ENCODE peak calls at places on chromosomes 5 and 9, in ten cellular contexts. M, C, I, N, E, V, G, Q, A and Y are unnamed samples.

GRCh38 chr5:170070556-170071412 is 34.9 kb upstream of the FOXI1 start:
- DNase-seq in M (no peak), N (peak), E (no peak), V (peak), A (no peak), I (no peak), C (no peak), Q (peak), G (peak), Y (peak)

GRCh38 chr5:104952876-104953275 is 1390.3 kb upstream of the NUDT12 start:
- DNase-seq in A (no peak), C (no peak), M (no peak), N (no peak), E (no peak), I (no peak), Q (no peak), V (no peak), G (no peak), Y (no peak)

GRCh38 chr5:141484499-141485304 is at the start of gene PCDHGC4:
- DNase-seq in V (no peak), N (no peak), E (no peak), Q (no peak), A (no peak), G (no peak), C (no peak), M (no peak), I (no peak), Y (no peak)

GRCh38 chr9:6414291-6414690 is 1.3 kb downstream of the UHRF2 start:
- DNase-seq in I (no peak), Q (peak), V (no peak), A (no peak), N (peak), C (no peak), E (no peak), M (no peak), G (peak), Y (no peak)

GRCh38 chr5:53031695-53032096 is 42.5 kb downstream of the ITGA2 start:
- DNase-seq in V (no peak), I (no peak), G (peak), A (no peak), N (peak), M (no peak), C (no peak), Q (no peak), E (peak), Y (no peak)

GRCh38 chr9:114616684-114617520 is 5.8 kb downstream of the TMEM268 start:
- DNase-seq in V (peak), G (no peak), M (no peak), Q (peak), C (peak), A (peak), I (peak), N (peak), E (peak), Y (peak)

GRCh38 chr5:141692919-141693848 is 11.2 kb upstream of the ARAP3 start:
- DNase-seq in N (peak), E (no peak), V (no peak), M (no peak), I (no peak), A (no peak), Q (no peak), G (peak), C (no peak), Y (no peak)

GRCh38 chr9:37611961-37612360 is 19.6 kb upstream of the TOMM5 start:
- DNase-seq in E (no peak), V (no peak), I (no peak), N (no peak), G (no peak), Q (no peak), A (no peak), C (no peak), M (no peak), Y (no peak)

GRCh38 chr9:91760906-91761305 is 189.1 kb downstream of the ROR2 start:
- DNase-seq in Q (no peak), A (no peak), N (no peak), E (no peak), V (no peak), C (no peak), M (no peak), G (no peak), I (no peak), Y (no peak)

GRCh38 chr9:92175441-92175840 is 60.2 kb upstream of the SPTLC1 start:
- DNase-seq in N (no peak), M (no peak), I (no peak), A (no peak), Q (no peak), G (no peak), V (no peak), C (no peak), E (no peak), Y (no peak)

GRCh38 chr5:132787076-132787475 is 10.0 kb upstream of the SEPTIN8 start:
- DNase-seq in A (no peak), M (no peak), C (no peak), Q (no peak), E (no peak), G (peak), V (no peak), I (no peak), N (no peak), Y (no peak)

GRCh38 chr5:154159343-154159742 is 31.2 kb upstream of the GALNT10 start:
- DNase-seq in Q (no peak), E (no peak), I (no peak), G (peak), V (no peak), C (no peak), N (no peak), A (no peak), M (no peak), Y (no peak)

GRCh38 chr5:54249210-54250028 is 61.0 kb downstream of the ARL15 start:
- DNase-seq in N (peak), C (no peak), A (no peak), E (peak), I (peak), M (no peak), G (peak), Q (peak), V (no peak), Y (peak)

GRCh38 chr9:2234371-2234893 is 219.3 kb downstream of the SMARCA2 start:
- DNase-seq in M (peak), G (peak), E (no peak), A (no peak), I (no peak), C (peak), Q (peak), N (peak), V (no peak), Y (peak)

GRCh38 chr9:31253800-31254762 is 1130.4 kb upstream of the ACO1 start:
- DNase-seq in M (no peak), E (no peak), N (no peak), Q (no peak), V (no peak), A (peak), I (no peak), C (no peak), G (no peak), Y (no peak)

GRCh38 chr9:134375430-134376385 is 49.5 kb downstream of the RXRA start:
- DNase-seq in A (no peak), Q (peak), G (no peak), I (no peak), N (peak), M (peak), E (peak), V (peak), C (peak), Y (peak)

GRCh38 chr9:5767968-5768932 is 64.7 kb downstream of the ERMP1 start:
- DNase-seq in N (no peak), G (no peak), A (no peak), C (no peak), I (no peak), M (no peak), V (no peak), E (no peak), Q (no peak), Y (no peak)

GRCh38 chr9:69168709-69169217 is 5.3 kb upstream of the TJP2 start:
- DNase-seq in Q (peak), A (peak), N (peak), G (peak), M (no peak), C (peak), I (no peak), V (peak), E (peak), Y (no peak)

GRCh38 chr9:5438301-5439162 is 807 bp upstream of the PLGRKT start:
- DNase-seq in C (no peak), A (peak), G (peak), Q (peak), V (no peak), N (no peak), E (no peak), I (no peak), M (no peak), Y (no peak)

GRCh38 chr5:146565764-146566163 is 49.8 kb upstream of the GPR151 start:
- DNase-seq in A (no peak), I (peak), M (peak), Q (peak), N (peak), E (no peak), G (peak), V (peak), C (no peak), Y (peak)

GRCh38 chr9:133421615-133422542 is at the start of gene ADAMTS13:
- DNase-seq in I (no peak), C (no peak), G (peak), V (no peak), A (no peak), Q (no peak), E (no peak), N (no peak), M (no peak), Y (no peak)

GRCh38 chr5:180787025-180787424 is 15.6 kb downstream of the MGAT1 start:
- DNase-seq in A (peak), I (no peak), M (no peak), C (no peak), N (no peak), E (no peak), G (peak), Q (no peak), V (no peak), Y (no peak)

GRCh38 chr5:68242743-68243142 is 27.2 kb downstream of the PIK3R1 start:
- DNase-seq in N (peak), G (peak), E (no peak), M (no peak), Q (no peak), C (no peak), V (no peak), I (no peak), A (no peak), Y (no peak)

GRCh38 chr5:80083115-80083890 is 48.2 kb downstream of the THBS4 start:
- DNase-seq in V (no peak), N (peak), I (no peak), E (no peak), A (no peak), G (peak), Q (peak), C (peak), M (peak), Y (no peak)

GRCh38 chr9:110021891-110022290 is 186.1 kb downstream of the C9orf152 start:
- DNase-seq in A (no peak), M (no peak), E (no peak), C (no peak), Q (no peak), N (peak), I (no peak), V (no peak), G (no peak), Y (no peak)

GRCh38 chr5:64742411-64742810 is 26.1 kb downstream of the SREK1IP1 start:
- DNase-seq in V (no peak), E (no peak), N (no peak), Q (no peak), G (no peak), M (no peak), A (no peak), I (no peak), C (no peak), Y (no peak)

GRCh38 chr9:130263601-130264413 is 1.8 kb upstream of the HMCN2 start:
- DNase-seq in E (no peak), V (peak), Q (no peak), N (peak), I (no peak), C (no peak), G (no peak), M (no peak), A (peak), Y (no peak)

GRCh38 chr9:96487949-96488348 is 38.0 kb downstream of the HABP4 start:
- DNase-seq in I (no peak), A (no peak), M (peak), C (no peak), V (peak), N (no peak), E (no peak), G (no peak), Q (peak), Y (no peak)

GRCh38 chr9:86126998-86127972 is 27.9 kb upstream of the GOLM1 start:
- DNase-seq in C (peak), N (peak), A (no peak), G (peak), M (no peak), I (peak), V (peak), Q (peak), E (peak), Y (peak)

GRCh38 chr9:93183663-93184438 is at the start of gene WNK2:
- DNase-seq in I (peak), G (no peak), Q (peak), M (peak), C (no peak), V (no peak), N (no peak), E (peak), A (no peak), Y (peak)

GRCh38 chr9:93186151-93186715 is 2.3 kb downstream of the WNK2 start:
- DNase-seq in C (no peak), I (no peak), Q (no peak), A (no peak), G (no peak), N (no peak), E (peak), V (no peak), M (no peak), Y (no peak)

GRCh38 chr9:93184439-93185221 is 691 bp downstream of the WNK2 start:
- DNase-seq in E (no peak), C (no peak), Q (peak), A (no peak), I (no peak), V (no peak), M (no peak), N (no peak), G (no peak), Y (no peak)

GRCh38 chr9:93187047-93187446 is 3.1 kb downstream of the WNK2 start:
- DNase-seq in V (no peak), M (no peak), C (no peak), I (peak), Q (no peak), G (no peak), E (peak), A (no peak), N (no peak), Y (peak)

GRCh38 chr9:93185261-93186150 is 1.6 kb downstream of the WNK2 start:
- DNase-seq in V (no peak), G (no peak), Q (no peak), I (no peak), N (no peak), A (no peak), E (no peak), C (no peak), M (no peak), Y (peak)
- H3K4me3 ChIP-seq in V (no peak), G (no peak), Q (no peak), I (peak), N (no peak), A (no peak), E (peak), C (peak), M (no peak), Y (no peak)

DNA sequence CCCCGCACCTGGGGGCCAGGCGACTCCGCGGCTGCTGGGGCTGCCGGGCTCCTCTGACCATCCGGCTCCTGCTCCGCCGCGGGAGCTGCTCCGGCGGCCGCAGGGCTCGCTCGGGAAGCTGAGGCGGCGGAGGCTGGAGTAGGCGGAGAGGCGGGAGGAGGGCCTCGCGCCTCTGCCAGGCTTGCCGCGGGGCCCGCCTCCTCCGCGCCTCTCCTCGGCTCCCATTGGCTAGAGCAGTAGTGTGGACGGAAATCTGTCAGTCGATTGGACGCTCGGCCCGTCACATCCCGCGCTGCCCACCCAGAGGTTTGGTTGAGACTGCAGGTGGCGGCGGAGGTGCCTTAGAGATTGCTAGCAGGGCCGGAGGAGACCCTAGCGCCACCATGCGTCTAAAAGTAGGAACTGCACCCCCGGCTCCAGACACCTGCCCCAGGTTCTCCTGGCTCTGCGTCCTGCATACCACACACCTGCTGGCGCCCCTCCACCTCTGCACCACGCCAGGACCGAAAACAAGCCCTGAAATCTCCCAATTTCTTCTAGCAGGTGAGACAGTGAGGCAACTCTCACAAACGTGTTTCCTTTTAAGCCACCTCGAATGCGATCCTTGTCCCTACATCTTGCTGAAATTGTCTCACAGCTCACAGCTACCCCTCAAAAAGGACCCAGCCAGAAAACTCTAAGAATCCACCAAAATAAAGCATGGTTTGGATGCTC is at the start of gene SCAI:
- DNase-seq in V (peak), I (peak), G (peak), Q (peak), C (peak), A (peak), E (peak), M (peak), N (peak), Y (peak)
- TF ChIP-seq POLR2A in V (peak), I (no peak), G (peak), Q (no peak), C (no peak), A (no peak), E (peak), M (peak), N (peak), Y (peak)

DNA sequence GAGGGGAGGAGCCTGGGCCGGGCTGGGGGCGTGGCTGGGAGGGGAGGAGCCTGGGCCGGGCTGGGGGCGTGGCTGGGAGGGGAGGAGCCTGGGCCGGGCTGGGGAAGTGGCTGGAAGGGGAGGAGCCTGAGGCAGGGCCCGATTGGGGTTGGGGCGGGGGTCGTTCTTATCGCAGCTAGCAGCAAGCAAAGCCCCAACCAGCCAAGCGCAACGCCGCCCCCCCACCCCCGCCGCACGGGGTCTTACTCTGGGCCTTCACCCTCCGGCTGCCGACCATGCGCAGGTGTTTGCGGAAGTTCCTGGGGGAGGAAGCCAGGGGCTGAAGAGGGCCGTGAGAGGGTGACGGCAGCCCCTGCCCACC is 5.0 kb downstream of the NSMF start:
- DNase-seq in A (peak), V (peak), E (no peak), C (peak), Q (peak), N (peak), G (no peak), I (peak), M (peak), Y (peak)
- H3K4me3 ChIP-seq in A (peak), V (peak), E (no peak), C (peak), Q (no peak), N (no peak), G (no peak), I (peak), M (peak), Y (no peak)

GRCh38 chr9:98121096-98121495 is 2.1 kb upstream of the TRIM14 start:
- DNase-seq in A (no peak), M (no peak), I (no peak), Q (peak), N (peak), E (peak), V (no peak), G (no peak), C (no peak), Y (no peak)

GRCh38 chr9:98117984-98118639 is 910 bp downstream of the TRIM14 start:
- DNase-seq in A (no peak), C (no peak), I (peak), Q (no peak), N (peak), G (peak), V (peak), M (no peak), E (peak), Y (peak)

GRCh38 chr9:98124637-98125426 is 5.8 kb upstream of the TRIM14 start:
- DNase-seq in N (no peak), G (no peak), A (no peak), I (no peak), E (no peak), C (no peak), Q (no peak), M (no peak), V (no peak), Y (no peak)

GRCh38 chr9:98120476-98120875 is 1.5 kb upstream of the TRIM14 start:
- DNase-seq in I (no peak), M (no peak), Q (no peak), V (no peak), E (no peak), A (no peak), C (no peak), N (no peak), G (no peak), Y (no peak)

GRCh38 chr9:98118640-98119601 is at the start of gene TRIM14:
- DNase-seq in Q (peak), V (peak), N (peak), M (peak), G (peak), A (peak), I (peak), C (peak), E (peak), Y (peak)
- TF ChIP-seq POLR2A in Q (no peak), V (peak), N (peak), M (no peak), G (no peak), A (no peak), I (no peak), C (no peak), E (peak), Y (no peak)